ENCODE peak calls at places on chromosomes 11 and 22, in nine cellular contexts. One of them, this sample, is unnamed.
A peak's percentile ranks its signal among the peaks of the same experiment; 100 is the strongest.

GRCh38 chr11:26134481-26135355 is 197.2 kb upstream of the ANO3 start:
- DNase-seq in endothelial cell of umbilical vein: peak; percentile 7
- DNase-seq in adrenal gland: no peak
- DNase-seq in GM12891: no peak
- DNase-seq in esophagus muscularis mucosa: no peak
- DNase-seq in A549: no peak
- DNase-seq in IMR-90: peak; percentile 38
- DNase-seq in sigmoid colon: no peak
- DNase-seq in transverse colon: no peak
- DNase-seq in this sample: no peak

GRCh38 chr11:6315811-6316425 is 4.4 kb downstream of the CAVIN3 start:
- DNase-seq in endothelial cell of umbilical vein: peak; percentile 51
- DNase-seq in adrenal gland: peak; percentile 78
- DNase-seq in GM12891: peak; percentile 39
- DNase-seq in esophagus muscularis mucosa: no peak
- DNase-seq in A549: peak; percentile 82
- DNase-seq in IMR-90: peak; percentile 65
- DNase-seq in sigmoid colon: peak; percentile 83
- DNase-seq in transverse colon: peak; percentile 45
- DNase-seq in this sample: peak; percentile 87

GRCh38 chr11:93542753-93543246 is 391 bp downstream of the SMCO4 start:
- DNase-seq in endothelial cell of umbilical vein: peak; percentile 22
- DNase-seq in adrenal gland: peak; percentile 56
- DNase-seq in GM12891: peak; percentile 43
- DNase-seq in esophagus muscularis mucosa: no peak
- DNase-seq in A549: no peak
- DNase-seq in IMR-90: no peak
- DNase-seq in sigmoid colon: peak; percentile 71
- DNase-seq in transverse colon: peak; percentile 55
- DNase-seq in this sample: no peak

GRCh38 chr11:33264926-33265325 is 7.7 kb downstream of the HIPK3 start:
- DNase-seq in endothelial cell of umbilical vein: no peak
- DNase-seq in adrenal gland: no peak
- DNase-seq in GM12891: no peak
- DNase-seq in esophagus muscularis mucosa: no peak
- DNase-seq in A549: no peak
- DNase-seq in IMR-90: no peak
- DNase-seq in sigmoid colon: no peak
- DNase-seq in transverse colon: no peak
- DNase-seq in this sample: no peak

GRCh38 chr22:46577361-46578249 is 40.2 kb upstream of the CELSR1 start:
- DNase-seq in endothelial cell of umbilical vein: no peak
- DNase-seq in adrenal gland: no peak
- DNase-seq in GM12891: no peak
- DNase-seq in esophagus muscularis mucosa: no peak
- DNase-seq in A549: no peak
- DNase-seq in IMR-90: no peak
- DNase-seq in sigmoid colon: peak; percentile 71
- DNase-seq in transverse colon: peak; percentile 41
- DNase-seq in this sample: no peak

GRCh38 chr11:20031155-20032001 is 128.9 kb downstream of the DBX1 start:
- DNase-seq in endothelial cell of umbilical vein: peak; percentile 42
- DNase-seq in adrenal gland: no peak
- DNase-seq in GM12891: no peak
- DNase-seq in esophagus muscularis mucosa: no peak
- DNase-seq in A549: no peak
- DNase-seq in IMR-90: peak; percentile 95
- DNase-seq in sigmoid colon: no peak
- DNase-seq in transverse colon: no peak
- DNase-seq in this sample: peak; percentile 23

GRCh38 chr11:44708523-44709280 is 18.1 kb upstream of the TSPAN18 start:
- DNase-seq in endothelial cell of umbilical vein: peak; percentile 8
- DNase-seq in adrenal gland: no peak
- DNase-seq in GM12891: no peak
- DNase-seq in esophagus muscularis mucosa: no peak
- DNase-seq in A549: no peak
- DNase-seq in IMR-90: no peak
- DNase-seq in sigmoid colon: no peak
- DNase-seq in transverse colon: no peak
- DNase-seq in this sample: no peak

GRCh38 chr11:33476945-33477584 is 219.9 kb downstream of the HIPK3 start:
- DNase-seq in endothelial cell of umbilical vein: no peak
- DNase-seq in adrenal gland: no peak
- DNase-seq in GM12891: no peak
- DNase-seq in esophagus muscularis mucosa: no peak
- DNase-seq in A549: no peak
- DNase-seq in IMR-90: peak; percentile 50
- DNase-seq in sigmoid colon: no peak
- DNase-seq in transverse colon: no peak
- DNase-seq in this sample: no peak

GRCh38 chr22:27533105-27533504 is 268.5 kb downstream of the MN1 start:
- DNase-seq in endothelial cell of umbilical vein: no peak
- DNase-seq in adrenal gland: no peak
- DNase-seq in GM12891: no peak
- DNase-seq in esophagus muscularis mucosa: no peak
- DNase-seq in A549: no peak
- DNase-seq in IMR-90: no peak
- DNase-seq in sigmoid colon: no peak
- DNase-seq in transverse colon: no peak
- DNase-seq in this sample: no peak

GRCh38 chr11:28176231-28176853 is 68.2 kb downstream of the METTL15 start:
- DNase-seq in endothelial cell of umbilical vein: no peak
- DNase-seq in adrenal gland: no peak
- DNase-seq in GM12891: no peak
- DNase-seq in esophagus muscularis mucosa: no peak
- DNase-seq in A549: no peak
- DNase-seq in IMR-90: no peak
- DNase-seq in sigmoid colon: no peak
- DNase-seq in transverse colon: no peak
- DNase-seq in this sample: no peak

GRCh38 chr11:123055132-123055924 is 6.6 kb downstream of the HSPA8 start:
- DNase-seq in endothelial cell of umbilical vein: no peak
- DNase-seq in adrenal gland: peak; percentile 49
- DNase-seq in GM12891: no peak
- DNase-seq in esophagus muscularis mucosa: no peak
- DNase-seq in A549: no peak
- DNase-seq in IMR-90: no peak
- DNase-seq in sigmoid colon: no peak
- DNase-seq in transverse colon: no peak
- DNase-seq in this sample: no peak

GRCh38 chr11:46761807-46762206 is 42.8 kb downstream of the F2 start:
- DNase-seq in endothelial cell of umbilical vein: no peak
- DNase-seq in adrenal gland: no peak
- DNase-seq in GM12891: no peak
- DNase-seq in esophagus muscularis mucosa: no peak
- DNase-seq in A549: no peak
- DNase-seq in IMR-90: no peak
- DNase-seq in sigmoid colon: no peak
- DNase-seq in transverse colon: no peak
- DNase-seq in this sample: no peak

GRCh38 chr11:107719062-107719461 is 7.2 kb upstream of the SLN start:
- DNase-seq in endothelial cell of umbilical vein: no peak
- DNase-seq in adrenal gland: no peak
- DNase-seq in GM12891: no peak
- DNase-seq in esophagus muscularis mucosa: no peak
- DNase-seq in A549: no peak
- DNase-seq in IMR-90: no peak
- DNase-seq in sigmoid colon: no peak
- DNase-seq in transverse colon: no peak
- DNase-seq in this sample: no peak

DNA sequence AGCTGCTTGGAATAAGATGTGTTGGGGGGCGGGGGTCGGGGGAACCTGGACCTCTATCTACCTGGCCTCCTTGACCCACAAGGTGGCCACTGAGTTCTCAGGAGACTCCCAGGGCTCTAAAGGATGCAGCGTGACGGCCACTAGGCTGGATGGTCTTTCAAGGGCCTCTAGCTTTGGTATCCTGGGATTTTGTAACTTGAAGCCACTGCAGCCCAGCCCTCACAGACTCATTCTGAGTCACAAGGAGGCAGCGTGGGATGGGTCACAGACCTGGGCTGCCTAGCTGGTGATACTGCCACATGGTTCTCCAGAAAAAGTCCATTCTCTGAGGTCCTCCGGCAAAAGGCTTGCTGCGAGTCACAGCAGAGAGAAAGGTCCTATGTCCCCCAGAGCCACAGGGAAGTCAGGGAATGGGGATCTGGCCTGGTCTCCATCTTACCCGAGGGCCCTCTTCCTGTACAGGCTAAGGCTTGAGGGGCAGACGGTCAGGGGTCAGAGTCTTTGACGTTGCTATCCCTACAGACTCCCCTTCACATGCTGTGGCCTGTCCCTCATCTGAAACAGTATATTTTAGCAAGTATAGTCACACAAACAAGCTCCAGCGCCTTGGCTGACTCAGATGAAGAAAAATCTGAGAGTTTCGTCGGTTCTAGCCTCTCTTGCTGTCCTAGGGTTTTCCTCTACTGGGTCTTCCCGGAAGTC is 52.4 kb downstream of the KCNC1 start:
- DNase-seq in endothelial cell of umbilical vein: no peak
- DNase-seq in adrenal gland: no peak
- DNase-seq in GM12891: no peak
- DNase-seq in esophagus muscularis mucosa: no peak
- DNase-seq in A549: no peak
- DNase-seq in IMR-90: peak; percentile 96
- DNase-seq in sigmoid colon: peak; percentile 33
- DNase-seq in transverse colon: no peak
- DNase-seq in this sample: peak; percentile 92
- TF ChIP-seq POLR2A in endothelial cell of umbilical vein: no peak
- TF ChIP-seq POLR2A in adrenal gland: no peak
- TF ChIP-seq POLR2A in GM12891: no peak
- TF ChIP-seq POLR2A in esophagus muscularis mucosa: no peak
- TF ChIP-seq POLR2A in A549: no peak
- TF ChIP-seq POLR2A in IMR-90: no peak
- TF ChIP-seq POLR2A in sigmoid colon: no peak
- TF ChIP-seq POLR2A in transverse colon: no peak
- TF ChIP-seq POLR2A in this sample: no peak

DNA sequence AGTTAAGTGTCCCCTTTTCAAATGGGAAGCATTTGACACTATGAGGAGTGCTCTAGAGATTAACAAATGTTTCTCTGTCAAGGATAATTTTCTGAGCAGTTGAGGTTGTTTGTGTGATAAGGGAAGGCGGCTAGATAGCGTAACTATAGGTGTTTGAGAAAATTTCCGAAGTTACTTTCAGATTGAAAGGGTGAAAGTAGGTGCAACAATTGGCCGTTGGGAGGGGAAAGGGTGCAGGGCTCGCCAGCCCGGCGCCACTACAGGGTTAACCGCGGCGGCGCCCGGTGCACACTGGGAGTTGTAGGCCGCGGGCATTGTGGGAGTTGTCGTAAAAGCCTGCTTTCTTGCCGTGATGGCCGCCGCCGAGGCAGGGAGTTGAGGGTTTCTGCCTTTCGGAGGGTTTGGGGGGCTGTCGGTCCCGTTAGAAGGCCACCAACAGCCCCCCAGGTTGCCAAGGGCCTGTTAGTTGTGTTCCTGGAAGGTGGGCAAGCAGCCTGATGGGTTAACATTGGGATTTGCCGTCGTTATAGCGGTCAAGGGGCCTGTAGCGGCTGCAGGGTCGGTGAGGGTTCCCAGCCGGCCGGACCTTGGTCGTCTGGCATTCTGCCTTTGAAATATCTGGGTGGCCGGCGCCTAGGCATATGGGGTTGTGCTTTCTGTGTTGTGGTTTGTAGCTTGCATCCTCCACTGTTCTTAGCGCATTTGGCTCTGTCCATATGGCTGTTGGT is 36.5 kb upstream of the HSD17B12 start:
- DNase-seq in endothelial cell of umbilical vein: peak; percentile 84
- DNase-seq in adrenal gland: peak; percentile 91
- DNase-seq in GM12891: peak; percentile 71
- DNase-seq in esophagus muscularis mucosa: peak; percentile 93
- DNase-seq in A549: peak; percentile 86
- DNase-seq in IMR-90: peak; percentile 82
- DNase-seq in sigmoid colon: peak; percentile 90
- DNase-seq in transverse colon: peak; percentile 89
- DNase-seq in this sample: peak; percentile 73
- TF ChIP-seq POLR2A in endothelial cell of umbilical vein: peak; percentile 83
- TF ChIP-seq POLR2A in adrenal gland: peak; percentile 22
- TF ChIP-seq POLR2A in GM12891: peak; percentile 56
- TF ChIP-seq POLR2A in esophagus muscularis mucosa: no peak
- TF ChIP-seq POLR2A in A549: peak; percentile 65
- TF ChIP-seq POLR2A in IMR-90: peak; percentile 39
- TF ChIP-seq POLR2A in sigmoid colon: no peak
- TF ChIP-seq POLR2A in transverse colon: peak; percentile 30
- TF ChIP-seq POLR2A in this sample: peak; percentile 71

DNA sequence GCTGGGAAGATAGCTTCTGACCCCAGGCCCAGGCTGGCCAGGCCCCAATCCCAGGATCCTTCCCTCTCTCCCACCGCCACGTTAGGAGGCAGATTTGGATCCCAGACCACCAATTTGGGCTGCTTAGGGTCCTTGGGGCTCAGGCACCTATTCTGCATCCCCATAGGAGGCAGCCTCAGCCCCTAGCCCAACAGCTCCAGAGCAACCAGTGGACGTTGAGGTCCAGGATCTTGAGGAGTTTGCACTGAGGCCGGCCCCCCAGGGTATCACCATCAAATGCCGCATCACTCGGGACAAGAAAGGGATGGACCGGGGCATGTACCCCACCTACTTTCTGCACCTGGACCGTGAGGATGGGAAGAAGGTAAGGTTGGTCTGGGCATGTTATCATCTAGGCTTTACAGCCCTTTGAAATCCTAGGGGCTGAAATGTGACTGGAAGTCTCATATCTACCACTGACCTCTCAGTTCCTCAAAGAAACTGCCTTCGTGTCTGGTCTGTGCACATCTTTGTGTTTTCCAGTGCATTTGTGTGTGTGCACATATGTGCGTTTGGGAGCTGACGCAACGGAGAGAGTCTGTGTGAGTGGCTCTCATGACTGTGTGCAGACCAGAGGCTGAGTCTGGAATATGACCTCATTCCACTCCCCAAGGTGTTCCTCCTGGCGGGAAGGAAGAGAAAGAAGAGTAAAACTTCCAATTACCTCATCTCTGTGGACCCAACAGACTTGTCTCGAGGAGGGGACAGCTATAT is 16.2 kb downstream of the TUB start:
- DNase-seq in endothelial cell of umbilical vein: no peak
- DNase-seq in adrenal gland: peak; percentile 60
- DNase-seq in GM12891: no peak
- DNase-seq in esophagus muscularis mucosa: no peak
- DNase-seq in A549: no peak
- DNase-seq in IMR-90: no peak
- DNase-seq in sigmoid colon: peak; percentile 39
- DNase-seq in transverse colon: no peak
- DNase-seq in this sample: no peak
- TF ChIP-seq POLR2A in endothelial cell of umbilical vein: no peak
- TF ChIP-seq POLR2A in adrenal gland: no peak
- TF ChIP-seq POLR2A in GM12891: no peak
- TF ChIP-seq POLR2A in esophagus muscularis mucosa: no peak
- TF ChIP-seq POLR2A in A549: no peak
- TF ChIP-seq POLR2A in IMR-90: no peak
- TF ChIP-seq POLR2A in sigmoid colon: no peak
- TF ChIP-seq POLR2A in transverse colon: no peak
- TF ChIP-seq POLR2A in this sample: no peak

DNA sequence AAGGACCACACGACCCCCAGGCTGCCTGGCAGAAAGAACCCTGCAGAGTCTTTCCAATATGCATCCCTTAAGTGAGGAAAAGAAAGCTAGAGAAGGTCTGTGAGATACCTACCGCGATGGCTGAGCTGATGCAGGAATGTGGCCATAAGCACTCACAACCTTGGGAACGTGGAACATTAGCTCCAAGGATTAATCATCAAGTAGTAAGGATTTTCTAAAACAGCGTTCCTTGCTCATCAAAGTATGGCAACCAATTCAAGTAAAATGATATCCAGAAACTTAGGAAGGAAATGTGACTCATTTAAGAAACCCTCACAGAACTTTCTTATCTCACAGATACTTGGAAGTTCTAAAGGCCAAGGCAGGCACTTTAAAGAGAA is 12.8 kb downstream of the PACSIN2 start:
- DNase-seq in endothelial cell of umbilical vein: peak; percentile 72
- DNase-seq in adrenal gland: no peak
- DNase-seq in GM12891: no peak
- DNase-seq in esophagus muscularis mucosa: no peak
- DNase-seq in A549: no peak
- DNase-seq in IMR-90: peak; percentile 91
- DNase-seq in sigmoid colon: peak; percentile 8
- DNase-seq in transverse colon: no peak
- DNase-seq in this sample: no peak
- TF ChIP-seq POLR2A in endothelial cell of umbilical vein: no peak
- TF ChIP-seq POLR2A in adrenal gland: no peak
- TF ChIP-seq POLR2A in GM12891: no peak
- TF ChIP-seq POLR2A in esophagus muscularis mucosa: no peak
- TF ChIP-seq POLR2A in A549: no peak
- TF ChIP-seq POLR2A in IMR-90: no peak
- TF ChIP-seq POLR2A in sigmoid colon: no peak
- TF ChIP-seq POLR2A in transverse colon: no peak
- TF ChIP-seq POLR2A in this sample: no peak